ENCODE peak calls at places on chromosomes 4 and X, in five cellular contexts. One of them, this sample, is unnamed.

GRCh38 chrX:150429577-150429976 is 66.5 kb downstream of the MAMLD1 start:
- DNase-seq in psoas muscle: no peak
- DNase-seq in fibroblast of lung: peak; percentile 88
- DNase-seq in heart right ventricle: no peak
- DNase-seq in GM13976: no peak
- DNase-seq in this sample: peak; percentile 86

GRCh38 chr4:143399113-143399949 is 62.7 kb downstream of the GAB1 start:
- DNase-seq in fibroblast of lung: peak; percentile 43
- DNase-seq in psoas muscle: no peak
- DNase-seq in GM13976: no peak
- DNase-seq in heart right ventricle: no peak
- DNase-seq in this sample: peak; percentile 27

GRCh38 chr4:52959545-52959944 is 97.4 kb downstream of the RASL11B start:
- DNase-seq in GM13976: no peak
- DNase-seq in psoas muscle: no peak
- DNase-seq in fibroblast of lung: peak; percentile 69
- DNase-seq in heart right ventricle: no peak
- DNase-seq in this sample: no peak

GRCh38 chr4:182354867-182355266 is 111.7 kb downstream of the TENM3 start:
- DNase-seq in psoas muscle: no peak
- DNase-seq in heart right ventricle: no peak
- DNase-seq in GM13976: no peak
- DNase-seq in fibroblast of lung: peak; percentile 29
- DNase-seq in this sample: no peak

GRCh38 chr4:82820689-82821088 is 22.1 kb upstream of the SCD5 start:
- DNase-seq in heart right ventricle: no peak
- DNase-seq in GM13976: no peak
- DNase-seq in fibroblast of lung: no peak
- DNase-seq in psoas muscle: no peak
- DNase-seq in this sample: no peak

GRCh38 chrX:129622757-129623301 is 31.9 kb downstream of the APLN start:
- DNase-seq in fibroblast of lung: no peak
- DNase-seq in heart right ventricle: no peak
- DNase-seq in psoas muscle: no peak
- DNase-seq in GM13976: no peak
- DNase-seq in this sample: no peak

GRCh38 chr4:16663722-16664121 is 234.7 kb downstream of the LDB2 start:
- DNase-seq in heart right ventricle: no peak
- DNase-seq in psoas muscle: no peak
- DNase-seq in GM13976: no peak
- DNase-seq in fibroblast of lung: no peak
- DNase-seq in this sample: no peak

GRCh38 chr4:127778102-127778501 is 4.0 kb upstream of the HSPA4L start:
- DNase-seq in heart right ventricle: no peak
- DNase-seq in psoas muscle: no peak
- DNase-seq in GM13976: no peak
- DNase-seq in fibroblast of lung: no peak
- DNase-seq in this sample: no peak

GRCh38 chrX:107718156-107718621 is 57.4 kb downstream of the TSC22D3 start:
- DNase-seq in heart right ventricle: peak; percentile 68
- DNase-seq in psoas muscle: peak; percentile 64
- DNase-seq in GM13976: peak; percentile 53
- DNase-seq in fibroblast of lung: peak; percentile 92
- DNase-seq in this sample: peak; percentile 76

GRCh38 chrX:86013792-86014191 is 33.6 kb downstream of the CHM start:
- DNase-seq in psoas muscle: no peak
- DNase-seq in fibroblast of lung: no peak
- DNase-seq in heart right ventricle: no peak
- DNase-seq in GM13976: no peak
- DNase-seq in this sample: no peak

GRCh38 chr4:155608231-155608885 is 58.3 kb upstream of the GUCY1A1 start:
- DNase-seq in heart right ventricle: peak; percentile 50
- DNase-seq in psoas muscle: no peak
- DNase-seq in fibroblast of lung: peak; percentile 59
- DNase-seq in GM13976: no peak
- DNase-seq in this sample: no peak

GRCh38 chr4:24559889-24560288 is 24.5 kb downstream of the DHX15 start:
- DNase-seq in psoas muscle: no peak
- DNase-seq in heart right ventricle: no peak
- DNase-seq in fibroblast of lung: peak; percentile 77
- DNase-seq in GM13976: no peak
- DNase-seq in this sample: peak; percentile 48

GRCh38 chr4:38385286-38386010 is 278.6 kb upstream of the KLF3 start:
- DNase-seq in heart right ventricle: no peak
- DNase-seq in GM13976: no peak
- DNase-seq in fibroblast of lung: no peak
- DNase-seq in psoas muscle: no peak
- DNase-seq in this sample: no peak

GRCh38 chrX:108900333-108900732 is 164.0 kb upstream of the IRS4 start:
- DNase-seq in psoas muscle: no peak
- DNase-seq in GM13976: no peak
- DNase-seq in fibroblast of lung: no peak
- DNase-seq in heart right ventricle: no peak
- DNase-seq in this sample: no peak

GRCh38 chr4:94962484-94962883 is 204.7 kb downstream of the BMPR1B start:
- DNase-seq in GM13976: no peak
- DNase-seq in heart right ventricle: no peak
- DNase-seq in fibroblast of lung: no peak
- DNase-seq in psoas muscle: no peak
- DNase-seq in this sample: no peak

GRCh38 chrX:109049903-109050302 is 313.5 kb upstream of the IRS4 start:
- DNase-seq in fibroblast of lung: no peak
- DNase-seq in psoas muscle: no peak
- DNase-seq in GM13976: no peak
- DNase-seq in heart right ventricle: no peak
- DNase-seq in this sample: no peak

GRCh38 chr4:6183740-6184139 is 16.6 kb downstream of the JAKMIP1 start:
- DNase-seq in fibroblast of lung: no peak
- DNase-seq in GM13976: peak; percentile 62
- DNase-seq in heart right ventricle: no peak
- DNase-seq in psoas muscle: no peak
- DNase-seq in this sample: no peak

GRCh38 chr4:40856836-40857362 is 107.1 kb downstream of the NSUN7 start:
- DNase-seq in fibroblast of lung: peak; percentile 66
- DNase-seq in psoas muscle: peak; percentile 66
- DNase-seq in heart right ventricle: peak; percentile 41
- DNase-seq in GM13976: peak; percentile 85
- DNase-seq in this sample: peak; percentile 81

GRCh38 chr4:153809307-153809706 is 20.4 kb upstream of the SFRP2 start:
- DNase-seq in fibroblast of lung: no peak
- DNase-seq in GM13976: no peak
- DNase-seq in psoas muscle: no peak
- DNase-seq in heart right ventricle: no peak
- DNase-seq in this sample: no peak

GRCh38 chr4:11549525-11549924 is 120.8 kb upstream of the HS3ST1 start:
- DNase-seq in fibroblast of lung: peak; percentile 52
- DNase-seq in heart right ventricle: no peak
- DNase-seq in GM13976: no peak
- DNase-seq in psoas muscle: no peak
- DNase-seq in this sample: no peak

GRCh38 chrX:67780694-67781109 is 236.9 kb downstream of the AR start:
- DNase-seq in psoas muscle: peak; percentile 74
- DNase-seq in GM13976: no peak
- DNase-seq in fibroblast of lung: peak; percentile 93
- DNase-seq in heart right ventricle: peak; percentile 86
- DNase-seq in this sample: peak; percentile 32

GRCh38 chr4:24003476-24003875 is 113.6 kb upstream of the PPARGC1A start:
- DNase-seq in psoas muscle: no peak
- DNase-seq in fibroblast of lung: no peak
- DNase-seq in GM13976: no peak
- DNase-seq in heart right ventricle: no peak
- DNase-seq in this sample: no peak

GRCh38 chr4:185559913-185560281 is 24.6 kb upstream of the PDLIM3 start:
- DNase-seq in fibroblast of lung: peak; percentile 58
- DNase-seq in heart right ventricle: no peak
- DNase-seq in psoas muscle: peak; percentile 32
- DNase-seq in GM13976: no peak
- DNase-seq in this sample: no peak

GRCh38 chr4:26753642-26754041 is 107.0 kb upstream of the STIM2 start:
- DNase-seq in GM13976: no peak
- DNase-seq in heart right ventricle: peak; percentile 69
- DNase-seq in fibroblast of lung: peak; percentile 2
- DNase-seq in psoas muscle: peak; percentile 54
- DNase-seq in this sample: no peak

GRCh38 chr4:184273166-184274147 is 55.8 kb upstream of the ENPP6 start:
- DNase-seq in fibroblast of lung: no peak
- DNase-seq in psoas muscle: no peak
- DNase-seq in GM13976: peak; percentile 36
- DNase-seq in heart right ventricle: no peak
- DNase-seq in this sample: no peak

GRCh38 chr4:168667936-168668335 is 171.1 kb downstream of the PALLD start:
- DNase-seq in fibroblast of lung: no peak
- DNase-seq in GM13976: no peak
- DNase-seq in heart right ventricle: no peak
- DNase-seq in psoas muscle: no peak
- DNase-seq in this sample: no peak

GRCh38 chr4:7806080-7806630 is 133.5 kb downstream of the AFAP1 start:
- DNase-seq in fibroblast of lung: peak; percentile 93
- DNase-seq in GM13976: no peak
- DNase-seq in heart right ventricle: peak; percentile 88
- DNase-seq in psoas muscle: peak; percentile 74
- DNase-seq in this sample: no peak

GRCh38 chr4:17722361-17722710 is 59.1 kb downstream of the FAM184B start:
- DNase-seq in GM13976: no peak
- DNase-seq in psoas muscle: no peak
- DNase-seq in fibroblast of lung: no peak
- DNase-seq in heart right ventricle: no peak
- DNase-seq in this sample: no peak

DNA sequence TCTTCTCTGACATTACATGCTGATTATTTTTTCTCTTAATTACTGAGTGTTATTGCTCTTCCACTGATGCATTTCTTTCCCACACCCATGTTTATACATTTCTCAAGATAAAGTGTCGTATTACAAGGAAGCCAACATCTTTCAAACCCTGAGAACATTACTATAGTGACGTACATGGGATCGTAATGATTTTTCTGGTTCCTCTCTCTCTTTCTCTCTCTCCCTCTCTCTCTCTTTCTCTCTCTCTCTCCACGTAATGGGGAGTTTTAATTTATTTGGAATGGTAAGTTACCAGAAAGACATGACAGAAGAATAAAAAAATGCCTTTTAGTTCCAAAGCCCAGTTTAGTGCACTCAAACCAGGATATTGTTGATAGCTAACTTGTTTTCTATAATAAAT is 40.4 kb upstream of the MAPK10 start:
- DNase-seq in fibroblast of lung: peak; percentile 83
- DNase-seq in psoas muscle: no peak
- DNase-seq in GM13976: no peak
- DNase-seq in heart right ventricle: no peak
- DNase-seq in this sample: no peak
- TF ChIP-seq CTCF in fibroblast of lung: no peak
- TF ChIP-seq CTCF in psoas muscle: no peak
- TF ChIP-seq CTCF in GM13976: no peak
- TF ChIP-seq CTCF in heart right ventricle: no peak
- TF ChIP-seq CTCF in this sample: no peak

DNA sequence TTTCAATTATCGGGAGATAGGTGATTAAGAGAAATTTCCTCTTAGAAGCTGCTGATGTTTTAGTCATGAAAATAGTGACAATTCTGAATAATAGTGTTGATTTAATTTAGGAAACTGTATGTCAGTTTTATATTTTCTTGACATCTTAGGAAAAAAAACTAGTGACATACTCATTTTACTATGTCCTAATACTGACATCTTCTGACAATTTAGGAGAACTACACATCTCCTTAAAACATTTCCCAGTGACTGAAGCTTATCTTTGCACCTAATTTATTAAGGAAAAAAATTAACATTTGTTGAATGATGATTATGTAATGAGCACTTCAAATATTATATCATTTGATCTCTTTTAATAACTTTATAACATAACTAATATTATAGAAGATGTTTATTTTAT is 42.0 kb upstream of the RBMXL3 start:
- DNase-seq in heart right ventricle: no peak
- DNase-seq in psoas muscle: no peak
- DNase-seq in GM13976: peak; percentile 9
- DNase-seq in fibroblast of lung: peak; percentile 42
- DNase-seq in this sample: peak; percentile 10
- TF ChIP-seq CTCF in heart right ventricle: peak; percentile 60
- TF ChIP-seq CTCF in psoas muscle: peak; percentile 52
- TF ChIP-seq CTCF in GM13976: no peak
- TF ChIP-seq CTCF in fibroblast of lung: no peak
- TF ChIP-seq CTCF in this sample: no peak

GRCh38 chrX:47723689-47724088 is 64.7 kb upstream of the UXT start:
- DNase-seq in GM13976: peak; percentile 27
- DNase-seq in psoas muscle: no peak
- DNase-seq in fibroblast of lung: no peak
- DNase-seq in heart right ventricle: no peak
- DNase-seq in this sample: peak; percentile 13
- TF ChIP-seq CTCF in GM13976: peak; percentile 14
- TF ChIP-seq CTCF in psoas muscle: no peak
- TF ChIP-seq CTCF in fibroblast of lung: no peak
- TF ChIP-seq CTCF in heart right ventricle: no peak
- TF ChIP-seq CTCF in this sample: peak; percentile 18

DNA sequence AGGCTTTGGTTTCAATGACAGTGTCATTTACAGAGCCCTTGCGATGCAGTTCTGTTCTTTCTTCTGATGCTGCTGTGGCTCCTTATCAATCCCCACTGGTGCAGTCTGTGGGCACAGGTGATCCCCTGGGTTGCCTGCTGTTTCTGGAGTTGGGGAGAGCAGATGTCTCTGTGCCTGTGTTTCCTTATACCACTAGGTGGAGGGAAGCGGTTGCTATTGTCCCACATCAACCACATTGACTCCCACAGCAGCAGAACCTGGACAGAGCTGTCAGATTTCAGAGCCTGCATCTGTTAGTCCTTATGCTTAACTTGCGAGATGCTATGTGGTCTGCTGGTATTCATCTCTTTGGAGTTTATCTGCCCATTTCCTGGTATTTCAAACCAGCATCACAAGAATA is 57.7 kb downstream of the NEIL3 start:
- DNase-seq in GM13976: no peak
- DNase-seq in heart right ventricle: no peak
- DNase-seq in fibroblast of lung: no peak
- DNase-seq in psoas muscle: no peak
- DNase-seq in this sample: peak; percentile 45
- TF ChIP-seq CTCF in GM13976: no peak
- TF ChIP-seq CTCF in heart right ventricle: no peak
- TF ChIP-seq CTCF in fibroblast of lung: peak; percentile 8
- TF ChIP-seq CTCF in psoas muscle: no peak
- TF ChIP-seq CTCF in this sample: peak; percentile 14

DNA sequence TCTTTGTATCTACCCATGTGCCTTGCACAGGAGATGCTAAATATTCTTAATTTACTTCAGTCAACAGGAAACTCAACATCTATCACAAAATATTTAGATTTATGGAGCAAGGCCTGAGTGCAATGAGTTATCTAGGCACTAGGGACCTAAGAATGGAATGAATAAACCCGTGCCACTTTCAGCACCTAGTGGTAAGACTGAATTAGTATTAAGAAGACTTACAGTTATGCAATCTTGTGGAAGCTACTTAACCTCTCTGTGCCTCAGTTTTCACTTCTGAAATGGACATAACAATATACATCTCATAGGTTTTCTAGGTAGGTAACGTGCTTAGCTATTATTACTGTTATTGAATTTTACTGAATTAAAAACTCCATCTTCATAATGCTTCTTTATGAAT is 144.6 kb upstream of the MAP3K15 start:
- DNase-seq in GM13976: no peak
- DNase-seq in fibroblast of lung: no peak
- DNase-seq in heart right ventricle: no peak
- DNase-seq in psoas muscle: no peak
- DNase-seq in this sample: no peak
- TF ChIP-seq CTCF in GM13976: no peak
- TF ChIP-seq CTCF in fibroblast of lung: no peak
- TF ChIP-seq CTCF in heart right ventricle: no peak
- TF ChIP-seq CTCF in psoas muscle: no peak
- TF ChIP-seq CTCF in this sample: no peak